ENCODE peak calls at places on chromosomes 11 and 22, in six cellular contexts. M is K562, D is sigmoid colon, P is stomach, G is SK-N-SH, B is H1. C is an unnamed sample.

GRCh38 chr22:48276933-48277867 is 1514.8 kb downstream of the TBC1D22A start:
- DNase-seq in P (no peak), G (no peak), M (no peak), D (peak; percentile 40), B (no peak), C (no peak)

GRCh38 chr11:116871248-116871647 is 33.8 kb upstream of the APOA1 start:
- DNase-seq in B (no peak), D (no peak), G (no peak), P (no peak), M (no peak), C (no peak)

GRCh38 chr22:21760640-21761039 is 25.0 kb upstream of the YPEL1 start:
- DNase-seq in M (no peak), D (no peak), B (no peak), P (no peak), G (no peak), C (no peak)

GRCh38 chr11:126561327-126561893 is 205.9 kb downstream of the ST3GAL4 start:
- DNase-seq in P (no peak), M (peak; percentile 36), B (peak; percentile 80), D (no peak), G (no peak), C (no peak)

GRCh38 chr11:127564803-127565202 is 564.2 kb upstream of the KIRREL3 start:
- DNase-seq in P (no peak), G (no peak), D (no peak), M (no peak), B (no peak), C (no peak)

GRCh38 chr11:123525072-123525471 is 95.0 kb downstream of the GRAMD1B start:
- DNase-seq in B (no peak), M (no peak), D (no peak), P (no peak), G (no peak), C (no peak)

GRCh38 chr22:46356496-46357185 is 21.1 kb downstream of the TRMU start:
- DNase-seq in B (no peak), D (no peak), G (peak; percentile 26), M (no peak), P (no peak), C (no peak)

GRCh38 chr11:32830413-32830738 is 649 bp downstream of the PRRG4 start:
- DNase-seq in P (peak; percentile 65), D (no peak), G (no peak), M (no peak), B (no peak), C (no peak)

GRCh38 chr11:1153105-1153950 is 4.4 kb upstream of the MUC5AC start:
- DNase-seq in G (peak; percentile 28), B (no peak), M (no peak), P (no peak), D (no peak), C (no peak)

GRCh38 chr11:125593113-125593761 is 585 bp downstream of the STT3A start:
- DNase-seq in P (no peak), M (peak; percentile 41), D (no peak), G (no peak), B (no peak), C (no peak)

GRCh38 chr11:86818466-86819282 is 18.3 kb downstream of the PRSS23 start:
- DNase-seq in G (peak; percentile 51), D (no peak), P (no peak), M (peak; percentile 49), B (no peak), C (no peak)

GRCh38 chr11:109026891-109027489 is 362.1 kb downstream of the DDX10 start:
- DNase-seq in B (no peak), P (no peak), M (no peak), G (no peak), D (no peak), C (no peak)

DNA sequence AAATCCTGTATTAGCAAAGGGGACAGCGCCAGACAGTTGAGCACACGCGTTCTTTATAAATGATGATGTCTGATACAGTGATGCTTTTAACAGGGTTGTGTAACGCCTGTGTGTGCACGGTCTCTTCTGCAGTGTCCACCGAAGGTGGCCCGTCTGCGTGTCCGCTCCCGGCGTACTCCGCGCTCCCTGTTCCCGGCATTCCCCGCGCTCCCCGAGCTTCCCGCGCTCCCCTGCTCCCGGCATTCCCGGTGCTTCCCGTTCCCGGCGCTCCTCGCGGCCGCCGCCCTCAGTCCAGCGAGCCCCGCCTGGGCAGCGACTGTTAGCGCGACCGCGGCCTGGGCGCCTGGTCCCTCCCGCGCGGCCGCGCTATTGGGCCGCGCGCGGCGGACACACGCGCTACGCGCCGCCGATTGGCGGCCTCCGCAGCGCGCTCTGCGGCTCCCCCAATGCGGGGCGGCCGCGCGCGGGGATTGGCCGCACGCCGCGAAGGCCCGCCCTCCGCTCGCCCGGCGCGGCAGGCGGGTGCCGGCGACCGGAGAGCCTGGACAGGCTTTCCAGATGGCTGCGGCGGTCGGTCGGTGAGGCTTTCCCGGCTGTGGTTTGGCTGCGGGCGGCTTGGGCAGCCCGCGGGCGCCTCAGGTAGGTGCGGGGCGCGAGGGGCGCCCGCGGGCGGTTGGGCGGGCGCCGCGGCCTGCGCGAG is at the start of gene DGCR8:
- DNase-seq in D (peak; percentile 96), B (peak; percentile 91), M (peak; percentile 100), P (peak; percentile 94), G (peak; percentile 97), C (peak; percentile 80)
- TF ChIP-seq EP300 in D (no peak), B (no peak), M (peak; percentile 62), P (peak; percentile 6), G (no peak), C (peak; percentile 95)

DNA sequence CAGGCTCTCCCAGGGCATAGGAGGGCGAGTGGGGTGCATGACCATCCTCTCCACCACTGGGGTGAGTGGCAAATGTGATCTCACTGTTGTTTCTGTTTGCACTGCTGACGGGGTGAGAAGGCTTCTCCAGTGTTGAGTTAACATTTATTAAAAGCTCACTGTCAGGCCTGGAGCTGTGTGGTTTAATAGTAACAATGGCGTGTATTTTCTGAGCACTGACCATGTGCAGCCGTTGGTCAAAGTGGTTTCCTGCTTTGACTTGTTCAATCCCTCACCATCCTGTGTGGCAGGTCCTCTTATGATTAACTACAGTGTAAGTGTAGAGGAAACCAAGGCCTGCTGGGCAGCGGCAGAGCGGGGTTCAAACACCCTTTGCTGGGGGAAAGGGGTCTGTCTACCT is 4.4 kb downstream of the A4GALT start:
- DNase-seq in D (no peak), B (no peak), M (no peak), P (no peak), G (no peak), C (no peak)
- H3K27ac ChIP-seq in D (peak overlapping the region; percentile 96), B (no peak overlapping the region), M (no peak overlapping the region), P (peak overlapping the region; percentile 93), G (no peak overlapping the region), C (no peak overlapping the region)

GRCh38 chr11:35635933-35636332 is 17.7 kb downstream of the FJX1 start:
- DNase-seq in P (no peak), M (no peak), B (no peak), G (no peak), D (no peak), C (no peak)

GRCh38 chr11:35641206-35641885 is 21.2 kb upstream of the TRIM44 start:
- DNase-seq in D (no peak), G (no peak), B (no peak), P (no peak), M (no peak), C (no peak)

GRCh38 chr11:35633827-35634226 is 15.6 kb downstream of the FJX1 start:
- DNase-seq in P (no peak), M (no peak), D (no peak), B (no peak), G (no peak), C (no peak)

DNA sequence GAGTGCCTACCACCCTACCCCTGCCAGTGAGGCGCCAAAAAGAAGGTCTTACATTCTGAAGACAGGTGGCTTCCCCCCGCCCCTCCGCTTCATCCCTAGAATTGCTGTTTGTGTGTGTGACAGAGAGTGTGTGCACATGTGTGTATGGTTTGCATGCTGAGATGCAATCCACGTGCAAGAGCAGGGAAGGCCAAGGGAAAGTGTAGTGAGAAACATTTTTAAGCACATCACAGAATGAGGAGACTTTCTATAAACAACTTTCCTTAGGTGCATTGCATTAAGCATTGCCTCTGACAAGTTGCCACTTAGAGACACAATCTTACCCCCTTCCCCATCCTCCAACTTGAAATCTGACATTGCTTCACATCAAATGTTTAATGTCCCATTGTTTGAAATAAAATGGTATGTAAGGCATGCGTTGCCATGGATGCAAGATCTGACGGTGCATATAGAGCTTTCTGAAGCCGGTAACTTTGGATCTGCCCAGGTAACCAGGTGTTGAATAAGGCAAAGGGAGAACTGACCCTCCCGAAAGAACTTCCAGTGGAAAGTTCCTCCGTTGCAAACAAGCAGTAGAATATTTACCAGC is 21.4 kb downstream of the FJX1 start:
- DNase-seq in G (no peak), D (no peak), B (no peak), M (no peak), P (no peak), C (no peak)
- TF ChIP-seq EP300 in G (no peak), D (no peak), B (no peak), M (no peak), P (no peak), C (no peak)

GRCh38 chr11:130888790-130889189 is 27.5 kb downstream of the SNX19 start:
- DNase-seq in G (no peak), D (no peak), P (no peak), M (no peak), B (no peak), C (no peak)
- H3K27ac ChIP-seq in G (no peak overlapping the region), D (no peak overlapping the region), P (no peak overlapping the region), M (no peak overlapping the region), B (no peak overlapping the region), C (no peak overlapping the region)

DNA sequence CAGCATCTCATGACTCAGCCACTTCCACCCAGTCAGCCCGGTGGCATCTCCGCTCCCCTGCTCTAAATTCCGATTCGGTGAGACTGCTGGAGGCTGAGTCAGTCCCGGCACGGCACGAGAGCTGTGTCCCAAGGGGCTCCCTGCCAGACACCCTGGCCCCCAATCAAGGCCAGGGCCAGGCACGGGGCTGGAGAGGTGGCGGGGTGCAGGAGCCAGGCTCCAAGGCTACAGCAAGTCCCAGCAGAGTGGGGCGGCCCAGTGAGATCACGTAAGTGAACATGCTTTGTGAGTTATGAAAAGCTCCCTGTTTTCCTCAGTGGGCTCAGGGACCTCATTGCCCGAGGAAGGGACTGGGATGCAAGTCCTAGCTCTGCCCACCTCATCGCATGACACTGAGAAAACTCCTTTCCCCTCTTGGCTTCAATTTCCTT is 3.0 kb downstream of the C11orf68 start:
- DNase-seq in B (no peak), P (peak; percentile 55), D (peak; percentile 97), G (no peak), M (peak; percentile 53), C (peak; percentile 63)
- TF ChIP-seq EP300 in B (no peak), P (peak; percentile 33), D (no peak), G (no peak), M (no peak), C (peak; percentile 63)

GRCh38 chr22:38456841-38457699 is 2.1 kb upstream of the KCNJ4 start:
- DNase-seq in P (no peak), G (peak; percentile 47), B (no peak), M (no peak), D (no peak), C (no peak)

GRCh38 chr22:38454361-38455062 is 487 bp downstream of the KCNJ4 start:
- DNase-seq in P (no peak), D (no peak), B (no peak), M (no peak), G (peak; percentile 54), C (no peak)

GRCh38 chr22:38455063-38455529 is at the start of gene KCNJ4:
- DNase-seq in M (no peak), P (no peak), D (no peak), B (no peak), G (no peak), C (no peak)

GRCh38 chr22:38456272-38456837 is 1.4 kb upstream of the KCNJ4 start:
- DNase-seq in M (no peak), B (no peak), D (no peak), G (no peak), P (no peak), C (no peak)

GRCh38 chr22:38455530-38456271 is 702 bp upstream of the KCNJ4 start:
- DNase-seq in G (peak; percentile 86), M (peak; percentile 80), P (no peak), B (peak; percentile 90), D (no peak), C (no peak)
- H3K27ac ChIP-seq in G (no peak overlapping the region), M (no peak overlapping the region), P (no peak overlapping the region), B (no peak overlapping the region), D (no peak overlapping the region), C (no peak overlapping the region)

GRCh38 chr22:27105142-27106025 is 448.0 kb downstream of the MIAT start:
- DNase-seq in M (no peak), G (no peak), B (no peak), D (peak; percentile 96), P (peak; percentile 31), C (peak; percentile 67)
- TF ChIP-seq EP300 in M (no peak), G (no peak), B (no peak), D (peak; percentile 67), P (peak; percentile 79), C (peak; percentile 90)